ENCODE peak calls at places on chromosomes 13 and 19, in five cellular contexts. One of them, this sample, is unnamed.

GRCh38 chr13:83980322-83980721 is 98.0 kb upstream of the SLITRK1 start:
- DNase-seq in fibroblast of lung: no peak
- DNase-seq in PC-9: no peak
- DNase-seq in GM13977: no peak
- DNase-seq in mesothelial cell of epicardium: no peak
- DNase-seq in this sample: no peak

GRCh38 chr13:78608254-78608704 is 4.9 kb upstream of the POU4F1 start:
- DNase-seq in fibroblast of lung: no peak
- DNase-seq in PC-9: no peak
- DNase-seq in GM13977: no peak
- DNase-seq in mesothelial cell of epicardium: no peak
- DNase-seq in this sample: no peak

GRCh38 chr19:27972291-27973040 is 1240.5 kb downstream of the UQCRFS1 start:
- DNase-seq in fibroblast of lung: peak
- DNase-seq in PC-9: peak
- DNase-seq in GM13977: no peak
- DNase-seq in mesothelial cell of epicardium: no peak
- DNase-seq in this sample: no peak

GRCh38 chr19:40921005-40921897 is 39.2 kb upstream of the CYP2A7 start:
- DNase-seq in fibroblast of lung: no peak
- DNase-seq in PC-9: peak
- DNase-seq in GM13977: no peak
- DNase-seq in mesothelial cell of epicardium: no peak
- DNase-seq in this sample: peak

GRCh38 chr19:10078329-10078728 is 7.8 kb upstream of the SHFL start:
- DNase-seq in fibroblast of lung: no peak
- DNase-seq in PC-9: no peak
- DNase-seq in GM13977: no peak
- DNase-seq in mesothelial cell of epicardium: no peak
- DNase-seq in this sample: no peak

GRCh38 chr19:47284324-47284899 is 9.7 kb downstream of the INAFM1 start:
- DNase-seq in fibroblast of lung: peak
- DNase-seq in PC-9: peak
- DNase-seq in GM13977: peak
- DNase-seq in mesothelial cell of epicardium: no peak
- DNase-seq in this sample: peak

GRCh38 chr19:344625-345319 is at the start of gene MIER2:
- DNase-seq in fibroblast of lung: peak
- DNase-seq in PC-9: peak
- DNase-seq in GM13977: peak
- DNase-seq in mesothelial cell of epicardium: peak
- DNase-seq in this sample: no peak

GRCh38 chr13:31965361-31966066 is 66.1 kb upstream of the FRY start:
- DNase-seq in fibroblast of lung: peak
- DNase-seq in PC-9: peak
- DNase-seq in GM13977: peak
- DNase-seq in mesothelial cell of epicardium: no peak
- DNase-seq in this sample: no peak

GRCh38 chr19:53898680-53899341 is 10.3 kb upstream of the CACNG7 start:
- DNase-seq in fibroblast of lung: no peak
- DNase-seq in PC-9: no peak
- DNase-seq in GM13977: no peak
- DNase-seq in mesothelial cell of epicardium: no peak
- DNase-seq in this sample: no peak

GRCh38 chr19:3033595-3034193 is 4.6 kb upstream of the TLE2 start:
- DNase-seq in fibroblast of lung: no peak
- DNase-seq in PC-9: no peak
- DNase-seq in GM13977: no peak
- DNase-seq in mesothelial cell of epicardium: no peak
- DNase-seq in this sample: no peak

GRCh38 chr19:3036119-3036794 is 7.2 kb upstream of the TLE2 start:
- DNase-seq in fibroblast of lung: peak
- DNase-seq in PC-9: peak
- DNase-seq in GM13977: peak
- DNase-seq in mesothelial cell of epicardium: peak
- DNase-seq in this sample: peak

GRCh38 chr19:3034845-3035541 is 5.9 kb upstream of the TLE2 start:
- DNase-seq in fibroblast of lung: peak
- DNase-seq in PC-9: no peak
- DNase-seq in GM13977: peak
- DNase-seq in mesothelial cell of epicardium: no peak
- DNase-seq in this sample: no peak

GRCh38 chr19:3034194-3034844 is 5.2 kb upstream of the TLE2 start:
- DNase-seq in fibroblast of lung: peak
- DNase-seq in PC-9: no peak
- DNase-seq in GM13977: no peak
- DNase-seq in mesothelial cell of epicardium: no peak
- DNase-seq in this sample: no peak

GRCh38 chr19:3035542-3036118 is 6.5 kb upstream of the TLE2 start:
- DNase-seq in fibroblast of lung: peak
- DNase-seq in PC-9: peak
- DNase-seq in GM13977: peak
- DNase-seq in mesothelial cell of epicardium: peak
- DNase-seq in this sample: peak
- TF ChIP-seq CTCF in fibroblast of lung: no peak
- TF ChIP-seq CTCF in PC-9: no peak
- TF ChIP-seq CTCF in GM13977: no peak
- TF ChIP-seq CTCF in mesothelial cell of epicardium: no peak
- TF ChIP-seq CTCF in this sample: no peak

DNA sequence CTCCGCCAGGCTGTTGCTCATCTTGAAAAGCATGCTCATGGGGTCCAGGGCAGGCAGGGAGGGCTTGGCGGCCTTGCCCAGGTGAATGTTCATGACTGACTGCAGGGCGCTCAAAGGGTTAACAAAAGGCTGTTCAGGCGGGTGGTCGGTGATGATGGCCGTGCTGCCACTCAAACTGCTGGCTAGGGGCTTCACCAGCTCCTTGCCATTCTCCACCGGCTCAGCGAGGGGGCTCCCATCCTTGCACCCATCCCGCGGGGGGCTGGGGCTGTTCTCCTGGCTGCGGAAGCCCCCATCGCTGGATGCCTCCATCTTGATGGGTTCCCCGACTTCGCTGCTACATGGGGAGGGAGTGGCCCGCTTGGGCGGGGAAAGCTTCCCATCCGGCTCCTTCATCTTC is 71.7 kb downstream of the TSHZ3 start:
- DNase-seq in fibroblast of lung: no peak
- DNase-seq in PC-9: no peak
- DNase-seq in GM13977: no peak
- DNase-seq in mesothelial cell of epicardium: no peak
- DNase-seq in this sample: no peak
- TF ChIP-seq CTCF in fibroblast of lung: no peak
- TF ChIP-seq CTCF in PC-9: no peak
- TF ChIP-seq CTCF in GM13977: no peak
- TF ChIP-seq CTCF in mesothelial cell of epicardium: no peak
- TF ChIP-seq CTCF in this sample: no peak

GRCh38 chr19:34241513-34242337 is 12.6 kb upstream of the GARRE1 start:
- DNase-seq in fibroblast of lung: no peak
- DNase-seq in PC-9: peak
- DNase-seq in GM13977: no peak
- DNase-seq in mesothelial cell of epicardium: no peak
- DNase-seq in this sample: no peak
- TF ChIP-seq CTCF in fibroblast of lung: peak
- TF ChIP-seq CTCF in PC-9: peak
- TF ChIP-seq CTCF in GM13977: peak
- TF ChIP-seq CTCF in mesothelial cell of epicardium: no peak
- TF ChIP-seq CTCF in this sample: no peak

DNA sequence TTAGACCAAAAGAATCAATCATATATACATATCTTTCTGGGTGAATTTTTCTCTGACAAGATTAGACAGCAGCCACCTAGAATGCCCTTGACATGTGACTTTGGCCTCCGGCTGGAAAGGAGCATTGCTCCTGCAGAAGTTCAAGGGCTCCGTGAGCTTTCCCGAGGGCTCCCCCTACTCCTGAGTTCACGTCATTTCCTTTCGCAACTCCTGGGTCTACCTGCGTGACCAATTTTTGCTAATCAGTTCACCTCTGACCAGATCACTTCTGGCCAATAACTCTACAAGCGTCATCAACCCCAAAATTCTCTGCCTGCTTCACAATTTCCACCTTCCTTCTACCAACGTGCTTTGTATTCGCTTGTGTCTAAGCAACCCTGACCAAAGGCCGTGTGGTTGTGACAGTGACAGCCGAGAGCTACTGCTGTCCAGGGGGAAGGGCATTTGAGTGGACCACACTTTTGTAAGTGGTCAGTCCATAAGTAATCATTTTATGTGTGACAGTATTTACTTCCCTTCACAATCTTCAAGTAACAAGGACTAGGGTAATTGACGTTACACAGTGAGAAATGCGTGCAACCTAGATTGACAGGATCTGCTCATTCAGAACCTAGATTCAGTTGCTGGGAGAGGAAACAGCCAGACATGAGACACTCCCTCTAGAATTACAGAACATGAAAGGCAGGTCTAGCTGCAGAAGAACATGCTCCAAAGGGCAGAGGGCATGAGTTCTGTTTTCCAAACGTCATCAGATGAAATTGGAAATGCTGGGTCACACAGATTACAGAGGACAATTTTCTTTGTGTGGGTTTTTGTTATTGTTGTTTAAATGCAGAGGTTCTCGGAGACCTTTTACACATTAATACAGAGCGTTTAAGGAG is 145.9 kb upstream of the SPACA7 start:
- DNase-seq in fibroblast of lung: no peak
- DNase-seq in PC-9: no peak
- DNase-seq in GM13977: no peak
- DNase-seq in mesothelial cell of epicardium: no peak
- DNase-seq in this sample: no peak
- TF ChIP-seq CTCF in fibroblast of lung: no peak
- TF ChIP-seq CTCF in PC-9: no peak
- TF ChIP-seq CTCF in GM13977: no peak
- TF ChIP-seq CTCF in mesothelial cell of epicardium: no peak
- TF ChIP-seq CTCF in this sample: no peak

GRCh38 chr13:21557995-21558394 is 46.0 kb downstream of the MICU2 start:
- DNase-seq in fibroblast of lung: peak
- DNase-seq in PC-9: no peak
- DNase-seq in GM13977: no peak
- DNase-seq in mesothelial cell of epicardium: no peak
- DNase-seq in this sample: no peak
- TF ChIP-seq CTCF in fibroblast of lung: peak
- TF ChIP-seq CTCF in PC-9: peak
- TF ChIP-seq CTCF in GM13977: peak
- TF ChIP-seq CTCF in mesothelial cell of epicardium: no peak
- TF ChIP-seq CTCF in this sample: peak

GRCh38 chr19:51098366-51099069 is 9.7 kb downstream of the CTU1 start:
- DNase-seq in fibroblast of lung: peak
- DNase-seq in PC-9: no peak
- DNase-seq in GM13977: no peak
- DNase-seq in mesothelial cell of epicardium: no peak
- DNase-seq in this sample: no peak
- TF ChIP-seq CTCF in fibroblast of lung: no peak
- TF ChIP-seq CTCF in PC-9: no peak
- TF ChIP-seq CTCF in GM13977: no peak
- TF ChIP-seq CTCF in mesothelial cell of epicardium: no peak
- TF ChIP-seq CTCF in this sample: no peak

GRCh38 chr19:18998276-18998675 is 35.0 kb downstream of the SUGP2 start:
- DNase-seq in fibroblast of lung: no peak
- DNase-seq in PC-9: no peak
- DNase-seq in GM13977: no peak
- DNase-seq in mesothelial cell of epicardium: no peak
- DNase-seq in this sample: no peak

GRCh38 chr19:18999016-18999758 is 34.1 kb downstream of the SUGP2 start:
- DNase-seq in fibroblast of lung: peak
- DNase-seq in PC-9: no peak
- DNase-seq in GM13977: no peak
- DNase-seq in mesothelial cell of epicardium: no peak
- DNase-seq in this sample: no peak

GRCh38 chr19:18996796-18997394 is 36.4 kb downstream of the SUGP2 start:
- DNase-seq in fibroblast of lung: no peak
- DNase-seq in PC-9: no peak
- DNase-seq in GM13977: no peak
- DNase-seq in mesothelial cell of epicardium: no peak
- DNase-seq in this sample: no peak

GRCh38 chr19:18996351-18996750 is 37.0 kb downstream of the SUGP2 start:
- DNase-seq in fibroblast of lung: no peak
- DNase-seq in PC-9: no peak
- DNase-seq in GM13977: no peak
- DNase-seq in mesothelial cell of epicardium: no peak
- DNase-seq in this sample: no peak

DNA sequence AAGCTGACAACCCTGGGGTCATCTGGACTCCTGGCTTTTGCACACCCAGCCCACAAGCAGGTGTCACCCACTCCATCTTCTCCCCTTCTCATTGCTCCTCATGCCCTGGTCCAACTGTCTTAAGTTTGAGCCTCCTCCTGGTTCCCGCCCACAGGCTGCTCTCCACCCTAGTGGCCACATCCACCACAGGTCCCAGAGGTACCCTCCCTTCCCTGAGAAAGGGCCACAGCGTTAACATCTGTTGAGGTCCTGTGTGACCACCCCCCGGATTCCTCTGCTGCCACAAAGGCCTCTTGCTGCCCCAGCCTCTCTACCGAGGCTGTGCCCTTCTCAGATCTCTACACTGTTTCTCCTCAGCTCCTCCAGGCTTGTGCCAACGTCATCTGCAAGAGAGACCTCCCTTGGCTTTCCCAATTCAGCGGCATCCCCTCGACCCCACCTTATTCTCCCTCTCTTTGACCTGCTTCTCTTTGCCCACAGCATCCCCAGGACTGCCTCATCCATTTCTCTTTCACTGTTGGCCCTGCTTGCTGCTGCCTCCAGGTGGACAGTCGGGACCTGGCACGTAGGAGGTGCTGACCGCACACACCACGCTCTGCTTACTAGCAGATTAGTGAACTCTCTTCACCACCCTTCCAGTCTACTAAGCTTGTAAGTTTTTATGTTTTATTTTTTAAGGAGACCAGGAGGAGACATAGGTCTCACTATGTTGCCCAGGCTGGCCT is 33.3 kb downstream of the SUGP2 start:
- DNase-seq in fibroblast of lung: no peak
- DNase-seq in PC-9: no peak
- DNase-seq in GM13977: no peak
- DNase-seq in mesothelial cell of epicardium: no peak
- DNase-seq in this sample: no peak
- TF ChIP-seq CTCF in fibroblast of lung: peak
- TF ChIP-seq CTCF in PC-9: peak
- TF ChIP-seq CTCF in GM13977: peak
- TF ChIP-seq CTCF in mesothelial cell of epicardium: no peak
- TF ChIP-seq CTCF in this sample: no peak

GRCh38 chr13:61286148-61286745 is 129.4 kb downstream of the PCDH20 start:
- DNase-seq in fibroblast of lung: no peak
- DNase-seq in PC-9: no peak
- DNase-seq in GM13977: no peak
- DNase-seq in mesothelial cell of epicardium: no peak
- DNase-seq in this sample: no peak
- TF ChIP-seq CTCF in fibroblast of lung: no peak
- TF ChIP-seq CTCF in PC-9: peak
- TF ChIP-seq CTCF in GM13977: peak
- TF ChIP-seq CTCF in mesothelial cell of epicardium: peak
- TF ChIP-seq CTCF in this sample: peak

GRCh38 chr19:34555447-34555846 is 73.9 kb downstream of the WTIP start:
- DNase-seq in fibroblast of lung: no peak
- DNase-seq in PC-9: no peak
- DNase-seq in GM13977: no peak
- DNase-seq in mesothelial cell of epicardium: no peak
- DNase-seq in this sample: no peak
- TF ChIP-seq CTCF in fibroblast of lung: peak
- TF ChIP-seq CTCF in PC-9: peak
- TF ChIP-seq CTCF in GM13977: peak
- TF ChIP-seq CTCF in mesothelial cell of epicardium: no peak
- TF ChIP-seq CTCF in this sample: peak

This sample was measured in Panc1.